ENCODE peak calls at places on chromosomes 4 and X, in nine cellular contexts. U, O, N, Y, C, J, D, W and T are unnamed samples.

GRCh38 chrX:74924449-74925209 is 623 bp downstream of the NEXMIF start:
- DNase-seq in U (peak), O (peak), N (peak), Y (no peak), C (peak), J (no peak), D (peak), W (no peak), T (no peak)

GRCh38 chrX:36867143-36867542 is 141.0 kb upstream of the FAM47C start:
- DNase-seq in U (no peak), O (no peak), N (no peak), Y (peak), C (peak), J (peak), D (no peak), W (peak), T (peak)

GRCh38 chrX:150544835-150545790 is 23.3 kb upstream of the MTM1 start:
- DNase-seq in U (no peak), O (no peak), N (no peak), Y (no peak), C (no peak), J (no peak), D (no peak), W (no peak), T (no peak)

GRCh38 chr4:108117473-108118182 is 51.1 kb downstream of the LEF1 start:
- DNase-seq in U (no peak), O (no peak), N (no peak), Y (peak), C (no peak), J (no peak), D (no peak), W (peak), T (peak)

GRCh38 chrX:20742106-20742505 is 475.4 kb upstream of the RPS6KA3 start:
- DNase-seq in U (no peak), O (no peak), N (no peak), Y (no peak), C (peak), J (no peak), D (no peak), W (no peak), T (peak)

GRCh38 chr4:25536577-25537325 is 118.9 kb upstream of the SLC34A2 start:
- DNase-seq in U (no peak), O (no peak), N (no peak), Y (no peak), C (no peak), J (no peak), D (no peak), W (peak), T (no peak)

GRCh38 chrX:52425710-52426245 is 57.0 kb downstream of the XAGE2 start:
- DNase-seq in U (no peak), O (no peak), N (no peak), Y (no peak), C (peak), J (peak), D (no peak), W (no peak), T (peak)

GRCh38 chr4:39369301-39369700 is 3.1 kb upstream of the RFC1 start:
- DNase-seq in U (no peak), O (no peak), N (no peak), Y (no peak), C (no peak), J (no peak), D (no peak), W (no peak), T (no peak)

GRCh38 chrX:112766774-112767173 is 73.9 kb downstream of the AMOT start:
- DNase-seq in U (no peak), O (no peak), N (no peak), Y (no peak), C (no peak), J (no peak), D (no peak), W (no peak), T (no peak)

GRCh38 chr4:127632420-127633403 is at the start of gene INTU:
- DNase-seq in U (peak), O (peak), N (peak), Y (peak), C (peak), J (peak), D (peak), W (no peak), T (peak)

GRCh38 chr4:72031868-72032619 is at the start of gene NPFFR2:
- DNase-seq in U (peak), O (peak), N (peak), Y (no peak), C (peak), J (no peak), D (no peak), W (no peak), T (no peak)

GRCh38 chr4:189600598-189601435 is 339.9 kb upstream of the FRG1 start:
- DNase-seq in U (no peak), O (no peak), N (no peak), Y (no peak), C (peak), J (no peak), D (no peak), W (no peak), T (no peak)

GRCh38 chr4:52755409-52755808 is 4.2 kb upstream of the ERVMER34-1 start:
- DNase-seq in U (no peak), O (no peak), N (no peak), Y (no peak), C (no peak), J (no peak), D (no peak), W (no peak), T (no peak)

GRCh38 chr4:53321151-53321987 is 44.5 kb downstream of the SCFD2 start:
- DNase-seq in U (no peak), O (no peak), N (no peak), Y (no peak), C (peak), J (peak), D (no peak), W (no peak), T (peak)

GRCh38 chr4:2264481-2265041 is 2.7 kb upstream of the MXD4 start:
- DNase-seq in U (peak), O (no peak), N (no peak), Y (no peak), C (no peak), J (no peak), D (no peak), W (no peak), T (no peak)

GRCh38 chr4:109701566-109702399 is 1.5 kb downstream of the CASP6 start:
- DNase-seq in U (no peak), O (no peak), N (no peak), Y (peak), C (no peak), J (no peak), D (no peak), W (peak), T (peak)

GRCh38 chr4:9861561-9861960 is 80.1 kb downstream of the DRD5 start:
- DNase-seq in U (no peak), O (no peak), N (no peak), Y (no peak), C (no peak), J (no peak), D (no peak), W (no peak), T (no peak)

GRCh38 chr4:10267066-10267465 is 150.5 kb upstream of the WDR1 start:
- DNase-seq in U (no peak), O (no peak), N (no peak), Y (no peak), C (no peak), J (no peak), D (no peak), W (no peak), T (no peak)

GRCh38 chr4:1544861-1545275 is 138.6 kb upstream of the NKX1-1 start:
- DNase-seq in U (no peak), O (no peak), N (peak), Y (no peak), C (no peak), J (no peak), D (no peak), W (no peak), T (no peak)

GRCh38 chrX:153724252-153725038 is at the start of the genes ABCD1 and BCAP31:
- DNase-seq in U (peak), O (peak), N (peak), Y (peak), C (peak), J (peak), D (peak), W (peak), T (peak)

GRCh38 chr4:6885953-6886557 is 23.6 kb upstream of the TBC1D14 start:
- DNase-seq in U (peak), O (peak), N (peak), Y (no peak), C (peak), J (peak), D (no peak), W (peak), T (peak)

GRCh38 chrX:6574762-6575161 is 39.8 kb upstream of the VCX3A start:
- DNase-seq in U (no peak), O (no peak), N (no peak), Y (no peak), C (no peak), J (no peak), D (no peak), W (peak), T (no peak)

GRCh38 chrX:63738696-63739095 is 46.3 kb downstream of the ARHGEF9 start:
- DNase-seq in U (no peak), O (no peak), N (no peak), Y (no peak), C (no peak), J (peak), D (no peak), W (no peak), T (no peak)

GRCh38 chrX:120463241-120463640 is 5.9 kb downstream of the LAMP2 start:
- DNase-seq in U (no peak), O (no peak), N (no peak), Y (peak), C (peak), J (peak), D (no peak), W (no peak), T (peak)

GRCh38 chrX:134512566-134512965 is 52.6 kb downstream of the HPRT1 start:
- DNase-seq in U (no peak), O (no peak), N (no peak), Y (peak), C (peak), J (peak), D (no peak), W (no peak), T (peak)

GRCh38 chr4:52477191-52477590 is 181.9 kb downstream of the USP46 start:
- DNase-seq in U (no peak), O (no peak), N (no peak), Y (no peak), C (no peak), J (no peak), D (no peak), W (no peak), T (no peak)

GRCh38 chr4:80875642-80876041 is 154.9 kb upstream of the BMP3 start:
- DNase-seq in U (no peak), O (no peak), N (no peak), Y (no peak), C (no peak), J (no peak), D (no peak), W (peak), T (no peak)

GRCh38 chrX:49153467-49153866 is 9.1 kb upstream of the MAGIX start:
- DNase-seq in U (no peak), O (no peak), N (no peak), Y (no peak), C (no peak), J (no peak), D (no peak), W (no peak), T (no peak)

GRCh38 chr4:152090543-152090942 is 329.7 kb upstream of the GATB start:
- DNase-seq in U (no peak), O (no peak), N (peak), Y (no peak), C (peak), J (peak), D (no peak), W (peak), T (no peak)

GRCh38 chr4:85761803-85762202 is 286.9 kb downstream of the ARHGAP24 start:
- DNase-seq in U (peak), O (no peak), N (no peak), Y (no peak), C (peak), J (peak), D (no peak), W (no peak), T (no peak)

GRCh38 chrX:41559235-41559634 is 112.1 kb downstream of the NYX start:
- DNase-seq in U (no peak), O (no peak), N (no peak), Y (no peak), C (no peak), J (no peak), D (no peak), W (no peak), T (no peak)

GRCh38 chrX:101462892-101463291 is 22.4 kb upstream of the ARMCX4 start:
- DNase-seq in U (no peak), O (no peak), N (no peak), Y (peak), C (peak), J (peak), D (no peak), W (peak), T (peak)

GRCh38 chrX:46575991-46576392 is 2.4 kb downstream of the CHST7 start:
- DNase-seq in U (no peak), O (no peak), N (no peak), Y (peak), C (peak), J (peak), D (no peak), W (peak), T (peak)

GRCh38 chr4:95532305-95532704 is 16.5 kb downstream of the UNC5C start:
- DNase-seq in U (no peak), O (no peak), N (no peak), Y (no peak), C (no peak), J (no peak), D (no peak), W (no peak), T (no peak)
- TF ChIP-seq CTCF in U (no peak), O (no peak), N (no peak), Y (no peak), C (no peak), J (no peak), D (no peak), W (no peak), T (no peak)

GRCh38 chrX:113804293-113804692 is 779.6 kb upstream of the HTR2C start:
- DNase-seq in U (no peak), O (no peak), N (no peak), Y (no peak), C (no peak), J (no peak), D (no peak), W (no peak), T (no peak)

GRCh38 chrX:113802837-113803236 is 781.0 kb upstream of the HTR2C start:
- DNase-seq in U (no peak), O (no peak), N (no peak), Y (no peak), C (no peak), J (no peak), D (no peak), W (no peak), T (peak)

GRCh38 chrX:113800955-113801354 is 782.9 kb upstream of the HTR2C start:
- DNase-seq in U (no peak), O (no peak), N (no peak), Y (no peak), C (no peak), J (no peak), D (no peak), W (no peak), T (no peak)
- TF ChIP-seq CTCF in U (no peak), O (no peak), N (no peak), Y (no peak), C (no peak), J (no peak), D (no peak), W (no peak), T (no peak)

GRCh38 chr4:102868782-102869568 is at the start of gene CISD2:
- DNase-seq in U (peak), O (peak), N (peak), Y (peak), C (peak), J (peak), D (peak), W (peak), T (peak)
- TF ChIP-seq CTCF in U (no peak), O (no peak), N (no peak), Y (no peak), C (no peak), J (no peak), D (no peak), W (no peak), T (no peak)

DNA sequence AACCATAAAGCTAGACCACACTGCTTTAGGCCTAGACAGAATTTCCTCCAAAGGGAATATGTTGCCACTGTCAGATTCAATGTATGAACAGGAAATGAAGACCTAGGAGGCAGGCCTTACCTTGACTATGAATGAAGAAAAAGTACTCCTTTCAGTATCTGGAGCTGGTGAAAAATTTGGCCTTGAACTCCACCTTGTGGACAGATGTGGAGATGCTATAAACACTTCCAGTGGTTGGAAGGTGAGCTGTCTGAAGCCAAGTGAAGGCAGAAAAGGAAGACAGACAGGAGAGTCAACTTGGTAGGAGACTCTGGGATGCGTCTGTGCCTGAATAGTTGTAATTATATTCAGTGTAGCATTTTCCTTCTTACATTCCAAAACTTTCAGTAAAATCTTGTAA is 17.2 kb downstream of the SPIN3 start:
- DNase-seq in U (no peak), O (no peak), N (no peak), Y (peak), C (peak), J (peak), D (no peak), W (peak), T (peak)
- TF ChIP-seq CTCF in U (peak), O (peak), N (peak), Y (peak), C (peak), J (peak), D (peak), W (peak), T (peak)

GRCh38 chr4:22515145-22515887 is 550 bp downstream of the ADGRA3 start:
- DNase-seq in U (peak), O (peak), N (peak), Y (peak), C (peak), J (peak), D (no peak), W (no peak), T (peak)
- TF ChIP-seq CTCF in U (no peak), O (peak), N (peak), Y (peak), C (peak), J (no peak), D (no peak), W (no peak), T (no peak)

GRCh38 chrX:110123331-110123782 is 120.4 kb downstream of the TMEM164 start:
- DNase-seq in U (no peak), O (no peak), N (no peak), Y (peak), C (no peak), J (no peak), D (no peak), W (no peak), T (no peak)

GRCh38 chrX:110131031-110131430 is 128.1 kb downstream of the TMEM164 start:
- DNase-seq in U (no peak), O (no peak), N (no peak), Y (no peak), C (no peak), J (no peak), D (no peak), W (no peak), T (no peak)

GRCh38 chrX:110119480-110119879 is 116.6 kb downstream of the TMEM164 start:
- DNase-seq in U (no peak), O (no peak), N (no peak), Y (no peak), C (no peak), J (no peak), D (no peak), W (no peak), T (no peak)

GRCh38 chrX:110120025-110120424 is 117.1 kb downstream of the TMEM164 start:
- DNase-seq in U (peak), O (no peak), N (no peak), Y (no peak), C (no peak), J (no peak), D (no peak), W (no peak), T (peak)

DNA sequence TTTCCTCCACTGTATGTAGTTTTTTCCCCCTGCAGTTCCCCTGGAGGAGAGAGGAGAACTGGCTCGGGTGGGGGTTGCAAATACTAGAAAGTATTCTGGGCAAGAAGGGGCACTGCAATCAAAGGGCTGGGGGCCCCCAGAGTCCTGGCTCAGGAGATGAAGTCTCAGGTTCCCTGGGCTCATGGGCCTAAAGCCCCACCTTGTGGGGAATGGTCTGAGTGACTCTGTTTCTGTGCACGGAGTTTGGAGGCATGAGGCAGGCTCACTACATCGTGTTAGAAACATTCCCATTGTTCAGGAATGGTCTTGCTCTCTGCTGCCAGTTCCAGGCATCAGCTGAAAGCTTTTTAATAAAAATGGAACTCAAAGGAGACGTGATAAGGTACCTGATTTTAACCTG is 122.5 kb downstream of the TMEM164 start:
- DNase-seq in U (no peak), O (no peak), N (no peak), Y (peak), C (no peak), J (peak), D (no peak), W (no peak), T (no peak)
- TF ChIP-seq CTCF in U (no peak), O (no peak), N (peak), Y (peak), C (peak), J (peak), D (no peak), W (peak), T (no peak)

GRCh38 chrX:15299945-15300851 is 15.2 kb downstream of the ASB11 start:
- DNase-seq in U (no peak), O (no peak), N (no peak), Y (peak), C (peak), J (peak), D (no peak), W (peak), T (peak)
- TF ChIP-seq CTCF in U (peak), O (peak), N (peak), Y (peak), C (peak), J (peak), D (no peak), W (peak), T (peak)

GRCh38 chr4:3832536-3833220 is 66.5 kb downstream of the ADRA2C start:
- DNase-seq in U (peak), O (no peak), N (peak), Y (no peak), C (no peak), J (no peak), D (no peak), W (no peak), T (no peak)

GRCh38 chr4:3835527-3836040 is 69.4 kb downstream of the ADRA2C start:
- DNase-seq in U (no peak), O (no peak), N (no peak), Y (no peak), C (no peak), J (no peak), D (no peak), W (no peak), T (no peak)

GRCh38 chr4:3833326-3833989 is 67.3 kb downstream of the ADRA2C start:
- DNase-seq in U (peak), O (no peak), N (no peak), Y (no peak), C (no peak), J (no peak), D (no peak), W (no peak), T (no peak)

GRCh38 chr4:3834921-3835521 is 68.8 kb downstream of the ADRA2C start:
- DNase-seq in U (peak), O (no peak), N (no peak), Y (peak), C (no peak), J (no peak), D (no peak), W (peak), T (no peak)

GRCh38 chr4:3834186-3834920 is 68.2 kb downstream of the ADRA2C start:
- DNase-seq in U (peak), O (no peak), N (no peak), Y (no peak), C (no peak), J (no peak), D (no peak), W (no peak), T (no peak)
- TF ChIP-seq CTCF in U (no peak), O (no peak), N (no peak), Y (no peak), C (no peak), J (no peak), D (no peak), W (no peak), T (no peak)